ENCODE peak calls at places on chromosomes 4 and X, in four cellular contexts. One of them, this sample, is unnamed.

GRCh38 chr4:102612824-102613366 is 111.7 kb downstream of the NFKB1 start:
- DNase-seq in HepG2: no peak
- DNase-seq in GM12878: no peak
- DNase-seq in K562: no peak
- DNase-seq in this sample: no peak

GRCh38 chrX:771536-771935 is 140.9 kb downstream of the SHOX start:
- DNase-seq in K562: no peak
- DNase-seq in GM12878: no peak
- DNase-seq in HepG2: no peak
- DNase-seq in this sample: no peak

GRCh38 chr4:120025516-120025915 is 41.1 kb downstream of the MAD2L1 start:
- DNase-seq in K562: no peak
- DNase-seq in GM12878: no peak
- DNase-seq in HepG2: no peak
- DNase-seq in this sample: no peak

GRCh38 chrX:153966841-153967535 is 4.6 kb downstream of the HCFC1 start:
- DNase-seq in HepG2: no peak
- DNase-seq in K562: no peak
- DNase-seq in GM12878: no peak
- DNase-seq in this sample: no peak

GRCh38 chrX:129738466-129739308 is at the start of gene XPNPEP2:
- DNase-seq in GM12878: no peak
- DNase-seq in HepG2: no peak
- DNase-seq in K562: no peak
- DNase-seq in this sample: peak; percentile 22

GRCh38 chrX:50726296-50726695 is 87.7 kb downstream of the SHROOM4 start:
- DNase-seq in GM12878: no peak
- DNase-seq in HepG2: no peak
- DNase-seq in K562: no peak
- DNase-seq in this sample: peak; percentile 49

GRCh38 chr4:88975925-88976511 is 81.0 kb downstream of the FAM13A start:
- DNase-seq in GM12878: no peak
- DNase-seq in K562: no peak
- DNase-seq in HepG2: no peak
- DNase-seq in this sample: no peak

GRCh38 chr4:63906660-63907146 is 502.5 kb downstream of the TECRL start:
- DNase-seq in GM12878: no peak
- DNase-seq in HepG2: no peak
- DNase-seq in K562: no peak
- DNase-seq in this sample: no peak

GRCh38 chr4:184645904-184646610 is 3.2 kb downstream of the CASP3 start:
- DNase-seq in HepG2: no peak
- DNase-seq in GM12878: no peak
- DNase-seq in K562: no peak
- DNase-seq in this sample: no peak

GRCh38 chr4:169958629-169959028 is 67.6 kb downstream of the MFAP3L start:
- DNase-seq in K562: no peak
- DNase-seq in HepG2: no peak
- DNase-seq in GM12878: no peak
- DNase-seq in this sample: no peak

GRCh38 chr4:95255396-95256107 is 293.2 kb downstream of the UNC5C start:
- DNase-seq in GM12878: no peak
- DNase-seq in K562: peak; percentile 68
- DNase-seq in HepG2: no peak
- DNase-seq in this sample: no peak

DNA sequence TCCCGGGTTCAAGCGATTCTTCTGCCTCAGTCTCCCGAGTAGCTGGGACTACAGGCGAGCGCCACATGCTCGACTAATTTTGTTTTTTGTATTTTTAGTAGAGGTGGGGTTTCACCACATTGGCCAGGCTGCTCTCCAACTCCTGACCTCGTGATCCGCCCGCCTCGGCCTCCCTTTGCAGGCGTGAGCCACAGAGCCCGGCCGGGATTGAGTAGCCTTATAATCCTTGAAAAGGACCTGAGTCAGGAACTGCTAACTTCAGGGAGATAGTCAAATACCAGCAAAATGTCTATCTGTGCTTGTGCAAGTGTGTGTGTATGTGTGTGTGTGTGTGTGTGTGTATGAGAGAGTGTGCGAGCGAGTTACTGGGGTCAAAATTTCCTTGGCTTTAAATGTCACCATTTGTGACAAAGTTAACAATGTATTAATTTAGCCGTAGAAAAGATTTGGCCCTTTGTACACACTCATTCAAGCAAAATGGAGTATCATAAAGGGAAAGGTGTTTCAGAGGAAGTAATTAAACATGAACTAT is 1.8 kb upstream of the KDM6A start:
- DNase-seq in GM12878: no peak
- DNase-seq in K562: no peak
- DNase-seq in HepG2: no peak
- DNase-seq in this sample: no peak
- TF ChIP-seq CREB1 in GM12878: no peak
- TF ChIP-seq CREB1 in K562: no peak
- TF ChIP-seq CREB1 in HepG2: no peak
- TF ChIP-seq CREB1 in this sample: no peak

GRCh38 chr4:25821267-25821666 is 41.5 kb downstream of the SEL1L3 start:
- DNase-seq in GM12878: no peak
- DNase-seq in HepG2: no peak
- DNase-seq in K562: no peak
- DNase-seq in this sample: no peak
- TF ChIP-seq REST in GM12878: no peak
- TF ChIP-seq REST in HepG2: no peak
- TF ChIP-seq REST in K562: no peak
- TF ChIP-seq REST in this sample: peak; percentile 38

DNA sequence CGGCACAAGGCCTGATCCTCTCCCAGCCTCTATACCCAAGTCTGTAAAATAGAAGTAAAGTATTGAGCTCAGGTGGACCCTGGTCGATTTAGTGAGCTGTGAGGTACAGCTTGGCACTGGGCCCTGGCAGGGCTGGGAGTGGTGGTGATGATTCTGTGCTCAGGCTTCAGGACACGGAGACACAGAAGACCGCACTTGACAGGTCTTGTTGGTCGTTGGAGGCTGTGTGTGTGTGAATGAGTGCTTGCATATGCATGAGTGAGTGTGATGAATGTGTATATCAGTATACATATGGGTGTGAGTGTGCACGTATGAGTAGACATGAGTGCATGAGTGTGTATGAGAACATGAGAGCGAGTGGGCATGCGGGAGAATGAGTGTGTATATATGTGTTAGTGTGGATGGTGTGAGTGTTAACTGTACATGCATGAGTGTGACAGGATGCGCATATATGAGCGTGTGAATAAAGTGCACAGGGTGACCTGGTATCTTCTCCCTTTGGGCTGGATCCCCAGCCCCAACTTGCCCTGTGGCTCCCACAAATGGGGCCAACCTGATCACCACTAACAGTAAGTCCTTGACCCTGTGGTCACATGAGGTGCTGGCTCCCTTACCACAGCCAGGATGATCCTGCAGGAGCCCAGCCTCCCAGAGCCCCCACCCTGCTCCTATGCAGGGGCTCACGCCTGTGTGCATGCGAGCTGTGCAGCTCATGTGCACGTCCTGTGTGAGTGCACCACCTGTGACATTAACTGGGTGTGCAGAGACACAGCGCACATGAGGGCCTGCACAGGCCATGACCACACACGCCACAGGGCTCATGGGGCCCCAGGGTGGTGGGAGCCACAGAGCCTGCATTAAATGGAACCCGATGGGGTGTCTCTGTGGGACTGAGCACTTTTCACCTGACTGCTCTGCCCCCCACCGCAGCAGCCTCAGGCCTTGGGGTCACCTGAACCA is 20.8 kb downstream of the SH3BP2 start:
- DNase-seq in K562: no peak
- DNase-seq in HepG2: no peak
- DNase-seq in GM12878: no peak
- DNase-seq in this sample: no peak
- H3K4me3 ChIP-seq in K562: no peak overlapping the region
- H3K4me3 ChIP-seq in HepG2: no peak overlapping the region
- H3K4me3 ChIP-seq in GM12878: peak overlapping the region; percentile 97
- H3K4me3 ChIP-seq in this sample: no peak overlapping the region

GRCh38 chr4:118849867-118850812 is 14.2 kb upstream of the SEC24D start:
- DNase-seq in HepG2: no peak
- DNase-seq in GM12878: no peak
- DNase-seq in K562: no peak
- DNase-seq in this sample: peak; percentile 91
- TF ChIP-seq CREB1 in HepG2: no peak
- TF ChIP-seq CREB1 in GM12878: no peak
- TF ChIP-seq CREB1 in K562: no peak
- TF ChIP-seq CREB1 in this sample: no peak